ENCODE peak calls at places on chromosomes 2 and 18, in four cellular contexts. S, I, U and P are unnamed samples.

GRCh38 chr2:27960237-27960912 is 69.8 kb downstream of the BABAM2 start:
- DNase-seq in U (no peak), I (no peak), S (peak), P (peak)

GRCh38 chr2:143161982-143162837 is 33.0 kb downstream of the ARHGAP15 start:
- DNase-seq in U (no peak), S (peak), I (no peak), P (no peak)

GRCh38 chr2:212732860-212733259 is 194.3 kb upstream of the ERBB4 start:
- DNase-seq in I (no peak), U (no peak), S (peak), P (no peak)

GRCh38 chr18:55589625-55590291 is 1.8 kb upstream of the TCF4 start:
- DNase-seq in I (peak), U (peak), S (peak), P (peak)

GRCh38 chr2:105604938-105605337 is 139.8 kb upstream of the NCK2 start:
- DNase-seq in I (no peak), S (no peak), U (no peak), P (no peak)

GRCh38 chr2:77954931-77955330 is 432.8 kb upstream of the LRRTM4 start:
- DNase-seq in U (no peak), I (no peak), S (no peak), P (no peak)

GRCh38 chr2:29039718-29040480 is 34.4 kb downstream of the PCARE start:
- DNase-seq in S (no peak), I (no peak), U (no peak), P (no peak)

GRCh38 chr2:48482774-48483173 is 47.2 kb upstream of the STON1 start:
- DNase-seq in U (no peak), I (no peak), S (no peak), P (no peak)

GRCh38 chr2:152407806-152408205 is 72.8 kb downstream of the FMNL2 start:
- DNase-seq in I (no peak), U (no peak), S (no peak), P (no peak)

DNA sequence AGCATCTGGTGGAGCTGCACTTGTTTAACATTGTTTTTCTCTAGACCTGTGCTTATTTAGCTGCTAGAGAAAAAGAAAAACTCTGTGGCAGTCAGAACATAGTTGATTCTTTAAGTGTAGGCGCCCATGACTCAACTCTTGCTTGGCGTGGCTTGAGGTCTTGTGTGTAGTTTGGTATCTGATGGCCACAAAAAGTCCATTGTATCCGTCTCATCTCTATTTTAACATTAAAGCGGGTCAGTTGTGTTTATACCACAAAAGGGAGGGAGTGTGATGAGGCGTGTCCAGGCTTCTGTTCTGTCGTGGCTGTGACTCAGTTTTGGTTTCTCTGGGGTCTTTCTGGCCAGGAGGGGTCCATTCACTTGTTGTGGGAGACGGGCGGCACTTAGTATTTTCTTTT is 24.2 kb upstream of the UGT1A8 start:
- DNase-seq in I (no peak), U (no peak), S (no peak), P (no peak)
- TF ChIP-seq POLR2A in I (no peak), U (no peak), S (no peak), P (no peak)

GRCh38 chr2:14633031-14633430 is 514 bp downstream of the LRATD1 start:
- DNase-seq in I (no peak), S (no peak), U (no peak), P (no peak)

GRCh38 chr2:14634223-14634884 is 1.8 kb downstream of the LRATD1 start:
- DNase-seq in I (peak), U (peak), S (no peak), P (no peak)

GRCh38 chr2:14633451-14634211 is 1.1 kb downstream of the LRATD1 start:
- DNase-seq in I (no peak), S (no peak), U (peak), P (no peak)

GRCh38 chr2:14631676-14632075 is 841 bp upstream of the LRATD1 start:
- DNase-seq in S (no peak), U (no peak), I (no peak), P (no peak)

GRCh38 chr2:14632133-14632936 is at the start of gene LRATD1:
- DNase-seq in I (peak), U (peak), S (no peak), P (no peak)
- TF ChIP-seq POLR2A in I (no peak), U (no peak), S (no peak), P (no peak)

DNA sequence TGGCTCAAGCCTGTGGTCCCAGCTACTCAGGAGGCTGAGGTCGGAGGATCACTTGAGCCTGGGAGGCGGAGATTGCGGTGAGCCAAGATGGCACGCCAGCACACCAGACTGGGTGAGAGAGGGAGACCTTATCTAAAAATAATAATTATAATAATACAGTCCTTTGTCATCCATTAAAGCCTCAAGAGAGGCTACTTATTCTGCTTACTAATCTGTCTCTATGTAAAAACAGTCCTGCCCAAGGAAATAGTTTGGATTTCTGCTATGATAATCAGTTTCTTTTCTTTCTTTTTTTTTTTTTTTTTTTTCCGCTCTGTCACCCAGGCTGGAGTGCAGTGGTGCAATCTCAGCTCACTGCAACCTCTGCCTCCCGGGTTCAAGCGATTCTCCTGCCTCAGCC is 228.3 kb downstream of the C1D start:
- DNase-seq in S (no peak), U (no peak), I (no peak), P (no peak)
- TF ChIP-seq POLR2A in S (no peak), U (no peak), I (no peak), P (no peak)

GRCh38 chr2:121376851-121377250 is 91.8 kb upstream of the TFCP2L1 start:
- DNase-seq in I (no peak), U (no peak), S (no peak), P (no peak)
- TF ChIP-seq POLR2A in I (no peak), U (no peak), S (no peak), P (no peak)

GRCh38 chr2:221572180-221572820 is at the start of gene EPHA4:
- DNase-seq in S (no peak), U (peak), I (peak), P (peak)
- TF ChIP-seq POLR2A in S (no peak), U (no peak), I (peak), P (peak)